ENCODE peak calls at places on chromosome 5, in seven cellular contexts. V, N, F, G, I, B and E are unnamed samples.

GRCh38 chr5:77719666-77720363 is 56.3 kb downstream of the TBCA start:
- DNase-seq in G (no peak), B (no peak), F (no peak), V (no peak), N (no peak), I (no peak), E (no peak)

GRCh38 chr5:71693828-71694427 is 25.1 kb upstream of the CARTPT start:
- DNase-seq in N (no peak), V (peak), G (no peak), I (no peak), B (peak), F (no peak), E (no peak)

GRCh38 chr5:174436805-174437204 is 287.6 kb upstream of the MSX2 start:
- DNase-seq in N (no peak), V (no peak), B (peak), G (no peak), I (no peak), F (no peak), E (no peak)

GRCh38 chr5:39446231-39446630 is 21.5 kb upstream of the DAB2 start:
- DNase-seq in F (no peak), I (no peak), V (no peak), G (no peak), N (no peak), B (no peak), E (no peak)

GRCh38 chr5:163963881-163964280 is 458.5 kb downstream of the MAT2B start:
- DNase-seq in N (no peak), G (peak), V (no peak), F (no peak), B (no peak), I (no peak), E (no peak)

GRCh38 chr5:3197699-3198098 is 397.9 kb upstream of the IRX1 start:
- DNase-seq in I (no peak), G (no peak), N (no peak), V (peak), B (peak), F (no peak), E (no peak)

GRCh38 chr5:129771058-129771838 is 23.4 kb downstream of the MINAR2 start:
- DNase-seq in I (peak), V (peak), F (no peak), N (peak), B (peak), G (peak), E (peak)

GRCh38 chr5:51500-51823 is 40.5 kb upstream of the PLEKHG4B start:
- DNase-seq in I (no peak), G (no peak), V (no peak), N (no peak), B (no peak), F (no peak), E (no peak)

GRCh38 chr5:53360811-53361210 is 119.6 kb upstream of the FST start:
- DNase-seq in G (no peak), N (no peak), F (no peak), B (no peak), I (no peak), V (peak), E (peak)

GRCh38 chr5:157222506-157223230 is 42.0 kb downstream of the ITK start:
- DNase-seq in F (no peak), N (peak), I (peak), B (no peak), V (peak), G (no peak), E (no peak)

GRCh38 chr5:102048940-102049339 is 247.1 kb downstream of the SLCO4C1 start:
- DNase-seq in V (no peak), B (no peak), G (no peak), N (no peak), F (no peak), I (no peak), E (peak)

GRCh38 chr5:111072949-111073682 is 1.6 kb downstream of the TSLP start:
- DNase-seq in B (peak), G (no peak), V (no peak), F (no peak), I (peak), N (peak), E (peak)

GRCh38 chr5:56673171-56673570 is 142.2 kb upstream of the MAP3K1 start:
- DNase-seq in N (no peak), I (no peak), B (no peak), V (no peak), F (no peak), G (peak), E (no peak)

GRCh38 chr5:33894566-33894965 is 2.8 kb upstream of the ADAMTS12 start:
- DNase-seq in I (no peak), G (no peak), N (no peak), V (peak), F (no peak), B (no peak), E (no peak)

GRCh38 chr5:175895701-175896102 is 24.3 kb downstream of the CPLX2 start:
- DNase-seq in V (no peak), I (peak), B (peak), F (no peak), N (peak), G (peak), E (no peak)

GRCh38 chr5:145943674-145944121 is 7.3 kb downstream of the SH3RF2 start:
- DNase-seq in B (no peak), G (peak), V (no peak), N (no peak), F (no peak), I (no peak), E (peak)

GRCh38 chr5:178786859-178787499 is 56.5 kb upstream of the ZNF354A start:
- DNase-seq in N (no peak), F (no peak), V (peak), B (no peak), I (no peak), G (no peak), E (no peak)

GRCh38 chr5:163730206-163730782 is 224.9 kb downstream of the MAT2B start:
- DNase-seq in B (no peak), I (no peak), F (no peak), V (no peak), G (no peak), N (no peak), E (no peak)

GRCh38 chr5:1074226-1074625 is 37.6 kb downstream of the SLC12A7 start:
- DNase-seq in F (no peak), I (no peak), V (no peak), N (no peak), G (no peak), B (no peak), E (no peak)

GRCh38 chr5:66808663-66809062 is 212.5 kb downstream of the MAST4 start:
- DNase-seq in V (no peak), B (no peak), N (no peak), F (no peak), G (no peak), I (no peak), E (no peak)

GRCh38 chr5:65359981-65360380 is 121.7 kb downstream of the ADAMTS6 start:
- DNase-seq in N (no peak), V (no peak), I (no peak), F (no peak), G (no peak), B (no peak), E (no peak)

GRCh38 chr5:124599048-124599973 is 147.1 kb downstream of the ZNF608 start:
- DNase-seq in I (no peak), G (no peak), V (peak), F (no peak), N (no peak), B (no peak), E (no peak)

GRCh38 chr5:78778538-78778937 is 130.0 kb upstream of the LHFPL2 start:
- DNase-seq in G (no peak), I (no peak), F (no peak), B (no peak), N (no peak), V (peak), E (no peak)

GRCh38 chr5:139473105-139473504 is 2.3 kb downstream of the SMIM33 start:
- DNase-seq in G (no peak), I (no peak), B (peak), N (no peak), F (no peak), V (peak), E (no peak)

GRCh38 chr5:68245325-68245724 is 29.8 kb downstream of the PIK3R1 start:
- DNase-seq in B (no peak), I (no peak), V (peak), N (no peak), F (no peak), G (no peak), E (no peak)

GRCh38 chr5:172852490-172853354 is 18.7 kb downstream of the ERGIC1 start:
- DNase-seq in G (no peak), B (no peak), N (no peak), V (peak), I (no peak), F (no peak), E (no peak)

GRCh38 chr5:175629231-175629630 is 28.6 kb upstream of the HRH2 start:
- DNase-seq in I (no peak), G (no peak), V (no peak), B (no peak), F (no peak), N (no peak), E (no peak)

GRCh38 chr5:176882566-176882900 is 16.6 kb downstream of the HK3 start:
- DNase-seq in V (no peak), F (no peak), B (no peak), I (no peak), G (no peak), N (no peak), E (no peak)

GRCh38 chr5:158648631-158649030 is 451.1 kb downstream of the EBF1 start:
- DNase-seq in N (no peak), G (no peak), V (no peak), I (no peak), B (no peak), F (no peak), E (no peak)

GRCh38 chr5:173920024-173920753 is 32.0 kb downstream of the CPEB4 start:
- DNase-seq in I (no peak), V (no peak), N (no peak), G (peak), F (no peak), B (no peak), E (no peak)

GRCh38 chr5:156383510-156383909 is 56.5 kb downstream of the SGCD start:
- DNase-seq in G (no peak), B (no peak), N (no peak), I (no peak), V (peak), F (no peak), E (no peak)

GRCh38 chr5:168073991-168074800 is 217.2 kb upstream of the WWC1 start:
- DNase-seq in V (peak), G (no peak), F (no peak), B (no peak), N (no peak), I (no peak), E (no peak)

GRCh38 chr5:153352685-153353219 is 137.7 kb upstream of the GRIA1 start:
- DNase-seq in F (no peak), V (no peak), I (peak), N (no peak), B (no peak), G (no peak), E (no peak)

GRCh38 chr5:173913686-173914321 is 25.7 kb downstream of the CPEB4 start:
- DNase-seq in F (no peak), I (no peak), B (no peak), G (peak), V (no peak), N (no peak), E (no peak)

GRCh38 chr5:178330791-178331404 is 98.3 kb upstream of the PHYKPL start:
- DNase-seq in B (no peak), F (no peak), I (peak), N (no peak), V (no peak), G (peak), E (no peak)

GRCh38 chr5:98954392-98955028 is 25.7 kb upstream of the CHD1 start:
- DNase-seq in I (no peak), B (no peak), V (no peak), G (no peak), N (no peak), F (no peak), E (no peak)

GRCh38 chr5:68033961-68034581 is 181.5 kb upstream of the PIK3R1 start:
- DNase-seq in F (no peak), G (no peak), B (no peak), V (peak), I (no peak), N (no peak), E (no peak)

GRCh38 chr5:142095035-142095434 is 13.5 kb upstream of the NDFIP1 start:
- DNase-seq in N (no peak), G (no peak), V (no peak), F (peak), B (no peak), I (peak), E (no peak)